ENCODE peak calls at places on chromosomes 7 and 10, in six cellular contexts. Y is nephron progenitor cell; X is stimulated activated CD4-positive, alpha-beta T cell treated with anti-CD3 and anti-CD28 coated beads, Interleukin-15, amount 100 ng/mL, for 1 hour; C is H54; Q is GM13977; D is SHP77. U is an unnamed sample.

GRCh38 chr10:34773617-34774261 is 41.4 kb downstream of the PARD3 start:
- DNase-seq in Y (no peak), X (no peak), C (no peak), Q (no peak), D (no peak), U (no peak)

GRCh38 chr10:116122126-116122525 is 150.9 kb downstream of the GFRA1 start:
- DNase-seq in Y (no peak), X (no peak), C (no peak), Q (no peak), D (no peak), U (no peak)

GRCh38 chr7:30308392-30308791 is 24.0 kb downstream of the ZNRF2 start:
- DNase-seq in Y (no peak), X (no peak), C (no peak), Q (no peak), D (no peak), U (no peak)

GRCh38 chr7:130912910-130913720 is 179.1 kb upstream of the KLF14 start:
- DNase-seq in Y (no peak), X (peak), C (peak), Q (peak), D (no peak), U (no peak)

GRCh38 chr10:79021948-79022499 is 46.7 kb upstream of the ZMIZ1 start:
- DNase-seq in Y (no peak), X (no peak), C (no peak), Q (no peak), D (no peak), U (no peak)

GRCh38 chr10:42645103-42645502 is 6.7 kb upstream of the ZNF33B start:
- DNase-seq in Y (no peak), X (no peak), C (no peak), Q (no peak), D (no peak), U (no peak)

GRCh38 chr7:82481499-82482097 is 38.0 kb upstream of the CACNA2D1 start:
- DNase-seq in Y (no peak), X (no peak), C (peak), Q (peak), D (no peak), U (no peak)

GRCh38 chr7:1659696-1660095 is 10.4 kb upstream of the ELFN1 start:
- DNase-seq in Y (no peak), X (no peak), C (no peak), Q (no peak), D (no peak), U (no peak)

GRCh38 chr10:128147669-128148068 is 21.4 kb upstream of the MKI67 start:
- DNase-seq in Y (no peak), X (no peak), C (no peak), Q (no peak), D (no peak), U (no peak)

GRCh38 chr7:132450706-132451105 is 125.6 kb downstream of the PLXNA4 start:
- DNase-seq in Y (no peak), X (no peak), C (no peak), Q (no peak), D (no peak), U (no peak)

GRCh38 chr10:110460111-110460809 is 37.4 kb upstream of the DUSP5 start:
- DNase-seq in Y (peak), X (no peak), C (peak), Q (peak), D (peak), U (no peak)

GRCh38 chr10:29703276-29703675 is 68.5 kb upstream of the SVIL start:
- DNase-seq in Y (no peak), X (no peak), C (no peak), Q (no peak), D (peak), U (no peak)

GRCh38 chr10:95246582-95247051 is 44.2 kb downstream of the PDLIM1 start:
- DNase-seq in Y (peak), X (no peak), C (no peak), Q (peak), D (peak), U (peak)

GRCh38 chr7:29156798-29157461 is 10.6 kb upstream of the CPVL start:
- DNase-seq in Y (no peak), X (no peak), C (no peak), Q (no peak), D (no peak), U (no peak)

GRCh38 chr10:97494863-97495506 is 3.2 kb downstream of the MMS19 start:
- DNase-seq in Y (no peak), X (no peak), C (no peak), Q (no peak), D (no peak), U (peak)

GRCh38 chr7:140656548-140657515 is 15.9 kb upstream of the ADCK2 start:
- DNase-seq in Y (no peak), X (no peak), C (no peak), Q (peak), D (no peak), U (no peak)

GRCh38 chr10:50417486-50417905 is 166.2 kb upstream of the ASAH2 start:
- DNase-seq in Y (no peak), X (no peak), C (no peak), Q (no peak), D (no peak), U (no peak)

GRCh38 chr10:43214071-43214955 is 52.6 kb downstream of the RASGEF1A start:
- DNase-seq in Y (no peak), X (no peak), C (peak), Q (no peak), D (no peak), U (no peak)

GRCh38 chr10:19728376-19728775 is 87.9 kb upstream of the PLXDC2 start:
- DNase-seq in Y (no peak), X (no peak), C (no peak), Q (no peak), D (no peak), U (no peak)

GRCh38 chr7:87354749-87355148 is 9.3 kb downstream of the CROT start:
- DNase-seq in Y (no peak), X (no peak), C (no peak), Q (no peak), D (no peak), U (no peak)

GRCh38 chr10:84429926-84430520 is 101.6 kb downstream of the CCSER2 start:
- DNase-seq in Y (peak), X (peak), C (peak), Q (peak), D (no peak), U (peak)

GRCh38 chr10:33055636-33056035 is 97.6 kb upstream of the ITGB1 start:
- DNase-seq in Y (no peak), X (no peak), C (no peak), Q (no peak), D (no peak), U (no peak)

GRCh38 chr10:6211341-6212265 is 8.9 kb downstream of the PFKFB3 start:
- DNase-seq in Y (no peak), X (no peak), C (no peak), Q (no peak), D (no peak), U (no peak)

GRCh38 chr7:155038335-155038734 is 31.8 kb upstream of the HTR5A start:
- DNase-seq in Y (no peak), X (no peak), C (no peak), Q (no peak), D (no peak), U (no peak)

GRCh38 chr10:69800109-69800508 is 1.6 kb upstream of the COL13A1 start:
- DNase-seq in Y (peak), X (no peak), C (peak), Q (no peak), D (no peak), U (peak)

GRCh38 chr10:33303988-33304387 is 30.5 kb downstream of the NRP1 start:
- DNase-seq in Y (no peak), X (no peak), C (no peak), Q (no peak), D (no peak), U (no peak)

GRCh38 chr7:105222953-105223352 is 165.8 kb downstream of the SRPK2 start:
- DNase-seq in Y (no peak), X (no peak), C (no peak), Q (no peak), D (no peak), U (no peak)

GRCh38 chr10:13707156-13707881 is 120.6 kb downstream of the PRPF18 start:
- DNase-seq in Y (peak), X (no peak), C (peak), Q (peak), D (no peak), U (peak)

GRCh38 chr10:14124951-14125350 is 205.8 kb downstream of the FRMD4A start:
- DNase-seq in Y (no peak), X (no peak), C (no peak), Q (no peak), D (no peak), U (no peak)

GRCh38 chr7:100483101-100483727 is 513 bp upstream of the NYAP1 start:
- DNase-seq in Y (peak), X (peak), C (no peak), Q (peak), D (peak), U (peak)

GRCh38 chr10:124565565-124566221 is 104.1 kb downstream of the LHPP start:
- DNase-seq in Y (peak), X (no peak), C (no peak), Q (peak), D (peak), U (peak)

GRCh38 chr7:80500325-80500724 is 11.5 kb downstream of the GNAT3 start:
- DNase-seq in Y (no peak), X (no peak), C (no peak), Q (no peak), D (no peak), U (no peak)

GRCh38 chr10:80814147-80814652 is 276.5 kb downstream of the SH2D4B start:
- DNase-seq in Y (no peak), X (no peak), C (no peak), Q (no peak), D (no peak), U (no peak)

GRCh38 chr10:114776908-114777307 is 44.7 kb upstream of the FHIP2A start:
- DNase-seq in Y (no peak), X (no peak), C (no peak), Q (no peak), D (no peak), U (no peak)

GRCh38 chr10:133422821-133423771 is 1.3 kb downstream of the SPRN start:
- DNase-seq in Y (peak), X (no peak), C (no peak), Q (peak), D (no peak), U (no peak)

GRCh38 chr7:98303176-98303865 is 21.8 kb downstream of the BRI3 start:
- DNase-seq in Y (no peak), X (no peak), C (no peak), Q (no peak), D (no peak), U (no peak)